ENCODE peak calls at places on chromosomes 16 and 17, in six cellular contexts. F is endothelial cell; P is activated CD4-positive, alpha-beta T cell treated with anti-CD3 and anti-CD28 coated beads for 4 hours; D is islet precursor cell; E is Daoy; B is progenitor cell of endocrine pancreas. I is an unnamed sample.
A peak's percentile ranks its signal among the peaks of the same experiment; 100 is the strongest.

GRCh38 chr16:62363451-62363850 is 327.2 kb upstream of the CDH8 start:
- DNase-seq in P (no peak), D (peak; percentile 56), E (no peak), F (no peak), B (no peak), I (no peak)

GRCh38 chr16:11085025-11085485 is 140.7 kb downstream of the CLEC16A start:
- DNase-seq in E (no peak), B (no peak), P (no peak), F (no peak), D (no peak), I (no peak)

GRCh38 chr16:30997887-30998711 is 12.3 kb downstream of the STX1B start:
- DNase-seq in D (peak; percentile 84), F (no peak), E (peak; percentile 93), P (no peak), B (no peak), I (peak; percentile 67)

GRCh38 chr16:7055443-7055842 is 277.2 kb upstream of the RBFOX1 start:
- DNase-seq in P (no peak), D (no peak), E (peak; percentile 4), B (no peak), F (no peak), I (peak; percentile 21)

GRCh38 chr17:57085448-57086068 is 512 bp downstream of the AKAP1 start:
- DNase-seq in D (peak; percentile 88), F (peak; percentile 66), P (peak; percentile 64), E (peak; percentile 45), B (peak; percentile 50), I (no peak)

GRCh38 chr17:82571855-82572254 is 52.3 kb downstream of the FOXK2 start:
- DNase-seq in F (no peak), B (no peak), D (no peak), P (no peak), E (no peak), I (no peak)

GRCh38 chr17:8176197-8176940 is at the start of gene TMEM107:
- DNase-seq in D (peak; percentile 98), E (peak; percentile 86), P (peak; percentile 85), B (peak; percentile 73), F (peak; percentile 88), I (peak; percentile 72)

GRCh38 chr16:20944861-20945390 is 44.4 kb downstream of the LYRM1 start:
- DNase-seq in D (peak; percentile 59), F (no peak), B (no peak), P (peak; percentile 14), E (peak; percentile 51), I (peak; percentile 29)

GRCh38 chr17:44076716-44077594 is 6.4 kb downstream of the G6PC3 start:
- DNase-seq in B (no peak), E (no peak), D (no peak), F (no peak), P (no peak), I (no peak)

GRCh38 chr17:62840871-62841270 is 32.8 kb upstream of the MARCHF10 start:
- DNase-seq in D (no peak), B (no peak), P (no peak), E (no peak), F (no peak), I (no peak)

GRCh38 chr17:39928868-39929651 is 1.5 kb downstream of the LRRC3C start:
- DNase-seq in F (no peak), E (peak; percentile 74), P (no peak), B (no peak), D (no peak), I (peak; percentile 35)

GRCh38 chr16:58022601-58023371 is 2.8 kb upstream of the MMP15 start:
- DNase-seq in F (no peak), P (no peak), E (peak; percentile 74), B (no peak), D (no peak), I (peak; percentile 69)